ENCODE peak calls at places on chromosomes 5 and 9, in four cellular contexts. B is GM12878, F is nucleus accumbens, V is NCI-H187. T is an unnamed sample.

GRCh38 chr9:77881111-77881510 is 150.5 kb downstream of the GNAQ start:
- DNase-seq in B (no peak), F (no peak), V (no peak), T (no peak)

GRCh38 chr5:158553195-158553945 is 546.3 kb downstream of the EBF1 start:
- DNase-seq in B (no peak), F (no peak), V (no peak), T (peak)

GRCh38 chr5:67334383-67334782 is 137.8 kb upstream of the CD180 start:
- DNase-seq in B (no peak), F (no peak), V (no peak), T (no peak)

GRCh38 chr5:73280386-73280785 is 107.4 kb downstream of the TMEM174 start:
- DNase-seq in B (no peak), F (no peak), V (no peak), T (peak)

GRCh38 chr5:73596705-73597328 is 29.2 kb upstream of the ARHGEF28 start:
- DNase-seq in B (no peak), F (no peak), V (no peak), T (no peak)

GRCh38 chr9:27473135-27473534 is 51.0 kb upstream of the IFNK start:
- DNase-seq in B (no peak), F (no peak), V (no peak), T (peak)

GRCh38 chr9:125541840-125542243 is 165.2 kb downstream of the MAPKAP1 start:
- DNase-seq in B (no peak), F (no peak), V (peak), T (no peak)

GRCh38 chr5:35785601-35786085 is 71.0 kb upstream of the IL7R start:
- DNase-seq in B (no peak), F (no peak), V (no peak), T (no peak)

GRCh38 chr5:141951341-141951781 is 6.6 kb downstream of the PCDH12 start:
- DNase-seq in B (no peak), F (no peak), V (no peak), T (no peak)